ENCODE peak calls at places on chromosomes 1 and 21, in four cellular contexts. G, A, S and E are unnamed samples.

GRCh38 chr1:44425327-44426082 is 20.4 kb downstream of the RNF220 start:
- DNase-seq in G (no peak), A (no peak), S (no peak), E (no peak)

GRCh38 chr1:195733826-195734225 is 874.4 kb downstream of the KCNT2 start:
- DNase-seq in G (no peak), A (no peak), S (peak; percentile 8), E (no peak)

GRCh38 chr1:84257617-84258016 is 43.9 kb upstream of the SAMD13 start:
- DNase-seq in G (no peak), A (no peak), S (no peak), E (no peak)

GRCh38 chr1:185864889-185865288 is 130.7 kb downstream of the HMCN1 start:
- DNase-seq in G (no peak), A (no peak), S (no peak), E (no peak)

GRCh38 chr1:26297057-26297790 is 9.2 kb downstream of the UBXN11 start:
- DNase-seq in G (no peak), A (no peak), S (no peak), E (no peak)

GRCh38 chr21:33067045-33067444 is 2.9 kb upstream of the OLIG1 start:
- DNase-seq in G (no peak), A (no peak), S (no peak), E (no peak)

GRCh38 chr1:48677306-48678287 is 99.1 kb downstream of the BEND5 start:
- DNase-seq in G (peak; percentile 42), A (peak; percentile 24), S (peak; percentile 56), E (no peak)

GRCh38 chr1:8471451-8471850 is 153.5 kb downstream of the SLC45A1 start:
- DNase-seq in G (no peak), A (no peak), S (no peak), E (no peak)

GRCh38 chr1:203607169-203607873 is 19.3 kb upstream of the ATP2B4 start:
- DNase-seq in G (peak; percentile 39), A (no peak), S (no peak), E (no peak)

GRCh38 chr1:91697322-91698260 is 188.4 kb downstream of the TGFBR3 start:
- DNase-seq in G (no peak), A (no peak), S (no peak), E (peak; percentile 24)

GRCh38 chr1:230128569-230129269 is 61.7 kb downstream of the GALNT2 start:
- DNase-seq in G (no peak), A (no peak), S (no peak), E (no peak)

GRCh38 chr1:182054698-182055326 is 6.7 kb downstream of the ZNF648 start:
- DNase-seq in G (peak; percentile 47), A (peak; percentile 17), S (peak; percentile 39), E (peak; percentile 8)

GRCh38 chr1:168163670-168164069 is 15.1 kb upstream of the TIPRL start:
- DNase-seq in G (no peak), A (no peak), S (no peak), E (no peak)

GRCh38 chr1:208105756-208106155 is 138.4 kb downstream of the PLXNA2 start:
- DNase-seq in G (no peak), A (no peak), S (no peak), E (no peak)

GRCh38 chr1:37497832-37498231 is 16.7 kb downstream of the MEAF6 start:
- DNase-seq in G (no peak), A (no peak), S (no peak), E (no peak)

GRCh38 chr1:38929476-38929875 is 12.2 kb downstream of the RHBDL2 start:
- DNase-seq in G (no peak), A (no peak), S (no peak), E (no peak)

GRCh38 chr1:201275266-201275666 is 8.0 kb upstream of the PKP1 start:
- DNase-seq in G (no peak), A (peak; percentile 94), S (no peak), E (no peak)

GRCh38 chr1:53572061-53572801 is 113.0 kb downstream of the DMRTB1 start:
- DNase-seq in G (no peak), A (peak; percentile 30), S (no peak), E (no peak)

GRCh38 chr1:43425045-43425444 is 28.7 kb downstream of the HYI start:
- DNase-seq in G (no peak), A (no peak), S (no peak), E (no peak)

GRCh38 chr1:109806733-109807397 is 43.1 kb upstream of the EPS8L3 start:
- DNase-seq in G (no peak), A (no peak), S (no peak), E (no peak)

GRCh38 chr1:28973850-28974841 is 59.8 kb downstream of the EPB41 start:
- DNase-seq in G (no peak), A (no peak), S (no peak), E (no peak)

GRCh38 chr21:34705032-34705431 is 36.2 kb downstream of the CLIC6 start:
- DNase-seq in G (no peak), A (no peak), S (no peak), E (no peak)

GRCh38 chr1:184771190-184771691 is 16.6 kb upstream of the EDEM3 start:
- DNase-seq in G (peak; percentile 27), A (no peak), S (no peak), E (no peak)

DNA sequence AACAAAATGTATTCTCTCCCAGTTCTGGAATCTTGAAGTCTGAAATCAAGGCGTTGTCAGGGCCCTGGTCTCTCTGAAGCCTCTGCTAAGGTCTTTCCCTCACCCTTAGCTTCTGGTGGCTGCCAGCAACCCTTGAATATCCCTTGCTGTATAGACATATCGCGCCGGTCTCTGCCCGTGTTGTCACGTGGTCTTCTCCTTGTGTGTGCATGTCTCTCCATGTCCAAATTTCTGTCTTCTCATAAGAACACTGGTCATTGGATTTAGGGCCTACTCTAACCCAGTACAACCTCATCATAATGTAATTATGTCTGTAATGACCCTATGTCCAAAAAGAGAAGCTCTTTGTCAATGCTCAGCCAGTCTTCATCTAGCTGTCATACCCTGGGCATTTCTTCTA is 85.7 kb upstream of the ETS2 start:
- DNase-seq in G (no peak), A (no peak), S (no peak), E (no peak)
- TF ChIP-seq ESRRA in G (no peak), A (no peak), S (no peak), E (no peak)

GRCh38 chr1:80893140-80893539 is 907.6 kb upstream of the ADGRL2 start:
- DNase-seq in G (no peak), A (no peak), S (no peak), E (no peak)
- H3K4me1 ChIP-seq in G (no peaks in the 10 kb centered on the region), A (no peaks in the 10 kb centered on the region), S (no peaks in the 10 kb centered on the region), E (no peaks in the 10 kb centered on the region)

GRCh38 chr21:25944082-25944481 is 209.3 kb downstream of the GABPA start:
- DNase-seq in G (no peak), A (no peak), S (peak; percentile 12), E (no peak)
- TF ChIP-seq ESRRA in G (no peak), A (no peak), S (no peak), E (no peak)

DNA sequence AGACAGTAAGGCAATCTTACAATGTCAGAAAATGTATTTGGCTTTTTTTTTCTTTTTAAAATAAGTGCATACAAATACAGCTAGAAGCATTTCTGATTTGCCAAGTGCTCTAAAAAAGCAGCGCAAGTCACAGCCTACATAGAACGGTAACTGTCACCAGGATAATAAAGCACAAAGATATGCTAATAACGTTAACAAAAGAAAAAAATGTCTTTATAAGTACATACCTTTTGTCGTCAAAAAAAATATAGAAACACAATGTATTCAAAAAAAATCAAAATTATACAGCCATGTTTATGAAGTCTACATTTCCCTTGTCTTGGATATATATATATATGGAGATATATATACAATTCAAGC is 3.3 kb downstream of the IRF2BP2 start:
- DNase-seq in G (no peak), A (no peak), S (no peak), E (no peak)
- H3K4me1 ChIP-seq in G (peaks cover 43% of the 10 kb centered on the region), A (peaks cover 32% of the 10 kb centered on the region), S (peaks cover 22% of the 10 kb centered on the region), E (peaks cover 9% of the 10 kb centered on the region)

DNA sequence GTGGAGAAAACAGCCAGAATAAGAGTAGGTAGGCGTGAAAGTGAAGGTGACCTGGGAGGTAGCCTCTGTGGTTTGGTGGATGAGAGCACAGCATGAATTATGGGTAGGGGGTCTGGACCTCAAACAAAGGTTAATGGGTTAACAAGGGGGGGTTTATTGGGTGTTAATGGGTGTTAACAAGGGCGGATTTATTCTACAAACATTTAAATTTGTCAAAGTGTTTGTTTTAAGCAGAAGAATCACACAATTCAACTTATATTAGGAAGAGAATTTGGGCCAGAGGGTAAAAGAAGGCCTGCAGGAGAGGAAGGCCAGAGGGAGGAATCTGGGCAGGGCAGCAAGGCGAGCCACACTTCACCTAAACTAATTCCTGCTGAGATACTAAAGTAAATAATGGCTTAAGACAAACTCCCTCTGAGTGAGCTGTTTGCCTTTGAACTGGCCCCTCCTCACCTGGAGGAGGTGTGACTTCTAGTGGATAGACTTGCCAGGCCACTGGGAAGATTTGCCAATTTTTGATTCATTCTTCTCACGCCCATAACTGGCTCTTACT is 191.7 kb downstream of the GIPC2 start:
- DNase-seq in G (no peak), A (no peak), S (no peak), E (no peak)
- TF ChIP-seq ESRRA in G (no peak), A (no peak), S (no peak), E (no peak)

GRCh38 chr1:30226648-30227047 is 496.7 kb downstream of the MATN1 start:
- DNase-seq in G (no peak), A (no peak), S (no peak), E (no peak)

GRCh38 chr1:30225336-30225735 is 498.0 kb downstream of the MATN1 start:
- DNase-seq in G (no peak), A (no peak), S (no peak), E (no peak)

GRCh38 chr1:30232288-30232899 is 491.0 kb downstream of the MATN1 start:
- DNase-seq in G (peak; percentile 79), A (peak; percentile 5), S (peak; percentile 10), E (no peak)

GRCh38 chr1:30229960-30230359 is 493.4 kb downstream of the MATN1 start:
- DNase-seq in G (no peak), A (no peak), S (no peak), E (no peak)

DNA sequence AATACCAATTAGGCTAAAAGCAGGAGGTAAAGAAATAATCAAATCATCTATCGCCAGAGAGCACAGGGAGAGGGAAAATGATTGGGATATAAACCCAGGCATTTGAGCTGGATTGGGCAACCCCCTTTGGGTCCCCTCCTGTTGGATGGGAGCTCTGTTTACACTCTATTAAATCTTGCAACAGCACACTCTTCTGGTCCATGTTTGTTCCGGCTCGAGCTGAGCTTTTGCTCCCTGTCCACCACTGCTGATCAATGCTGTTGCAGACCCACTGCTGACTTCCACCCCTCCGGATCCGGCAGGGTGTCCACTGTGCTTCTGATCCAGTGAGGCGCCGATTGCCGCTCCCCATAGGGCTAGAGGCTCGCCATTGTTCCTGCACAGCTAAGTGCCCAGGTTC is 493.8 kb downstream of the MATN1 start:
- DNase-seq in G (no peak), A (no peak), S (peak; percentile 63), E (no peak)
- H3K4me1 ChIP-seq in G (peaks cover 8% of the 10 kb centered on the region), A (no peaks in the 10 kb centered on the region), S (peaks cover 15% of the 10 kb centered on the region), E (no peaks in the 10 kb centered on the region)

GRCh38 chr1:11528636-11529121 is 49.7 kb downstream of the DISP3 start:
- DNase-seq in G (no peak), A (no peak), S (no peak), E (no peak)
- TF ChIP-seq ESRRA in G (no peak), A (no peak), S (no peak), E (no peak)

GRCh38 chr1:67723620-67724019 is 38.6 kb downstream of the GADD45A start:
- DNase-seq in G (peak; percentile 37), A (no peak), S (no peak), E (no peak)

GRCh38 chr1:67723126-67723525 is 38.1 kb downstream of the GADD45A start:
- DNase-seq in G (no peak), A (no peak), S (no peak), E (no peak)

GRCh38 chr1:67724928-67725560 is 40.0 kb downstream of the GADD45A start:
- DNase-seq in G (no peak), A (no peak), S (peak; percentile 63), E (no peak)

GRCh38 chr1:67729872-67730271 is 44.9 kb downstream of the GADD45A start:
- DNase-seq in G (no peak), A (no peak), S (no peak), E (no peak)

GRCh38 chr1:67726224-67726623 is 41.2 kb downstream of the GADD45A start:
- DNase-seq in G (no peak), A (no peak), S (no peak), E (no peak)
- H3K4me1 ChIP-seq in G (peaks cover 57% of the 10 kb centered on the region), A (peaks cover 50% of the 10 kb centered on the region), S (peaks cover 36% of the 10 kb centered on the region), E (peaks cover 3% of the 10 kb centered on the region)